ENCODE peak calls at places on chromosomes 1 and 21, in five cellular contexts. R is substantia nigra, H is A673, A is ovary, Y is body of pancreas. B is an unnamed sample.

GRCh38 chr1:109630081-109630880 is 10.6 kb downstream of the AMPD2 start:
- DNase-seq in A (no peak), Y (no peak), H (no peak), R (no peak), B (no peak)

GRCh38 chr1:11335417-11336070 is 62.5 kb downstream of the UBIAD1 start:
- DNase-seq in Y (no peak), H (no peak), A (no peak), R (no peak), B (no peak)

GRCh38 chr1:194071200-194071599 is 884.8 kb upstream of the B3GALT2 start:
- DNase-seq in H (no peak), R (no peak), A (no peak), Y (no peak), B (no peak)

GRCh38 chr1:72178266-72178665 is 104.1 kb downstream of the NEGR1 start:
- DNase-seq in R (no peak), Y (no peak), H (peak), A (no peak), B (no peak)

GRCh38 chr1:161439280-161440232 is 65.7 kb upstream of the FCGR2A start:
- DNase-seq in R (no peak), Y (peak), H (peak), A (no peak), B (no peak)

GRCh38 chr1:24822887-24823286 is 77.6 kb downstream of the CLIC4 start:
- DNase-seq in R (no peak), Y (no peak), A (no peak), H (peak), B (no peak)

GRCh38 chr1:185996211-185996610 is 262.0 kb downstream of the HMCN1 start:
- DNase-seq in Y (peak), H (no peak), A (no peak), R (no peak), B (peak)

GRCh38 chr1:18878538-18879220 is 19.2 kb upstream of the TAS1R2 start:
- DNase-seq in R (no peak), H (no peak), A (no peak), Y (no peak), B (no peak)

GRCh38 chr1:40976952-40977690 is 2.4 kb upstream of the CTPS1 start:
- DNase-seq in A (no peak), R (no peak), H (no peak), Y (no peak), B (no peak)

GRCh38 chr21:39097335-39097861 is 85.9 kb downstream of the PSMG1 start:
- DNase-seq in Y (peak), H (no peak), A (no peak), R (peak), B (peak)

GRCh38 chr1:11952455-11953109 is 18.1 kb downstream of the PLOD1 start:
- DNase-seq in A (no peak), Y (no peak), H (no peak), R (peak), B (no peak)

GRCh38 chr1:40385437-40386310 is 12.1 kb downstream of the SMAP2 start:
- DNase-seq in R (no peak), A (no peak), Y (peak), H (peak), B (no peak)

GRCh38 chr1:102790997-102791396 is 317.3 kb downstream of the COL11A1 start:
- DNase-seq in H (peak), A (no peak), R (no peak), Y (no peak), B (no peak)

DNA sequence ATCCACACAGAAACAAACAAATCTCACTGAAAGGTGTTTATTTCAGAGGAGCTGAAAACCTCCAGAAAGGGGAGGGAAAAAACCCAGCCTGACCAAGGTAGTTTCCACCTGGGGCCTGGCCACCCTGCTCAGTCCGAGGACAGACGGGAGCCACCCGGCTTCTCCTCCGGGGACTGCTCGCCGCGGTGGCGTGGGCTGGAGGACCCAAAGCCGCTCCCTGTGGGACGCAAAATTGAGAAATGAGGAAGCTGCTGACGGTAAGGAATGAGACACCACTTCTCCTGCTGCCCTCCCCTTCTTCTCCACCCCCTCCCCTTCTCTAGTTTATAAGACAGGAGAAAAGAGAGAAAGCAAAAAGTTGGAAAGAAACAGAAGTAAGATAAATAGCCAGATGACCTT is 12.7 kb downstream of the ITGB2 start:
- DNase-seq in R (no peak), Y (peak), A (no peak), H (peak), B (no peak)
- H3K27ac ChIP-seq in R (no peak), Y (no peak), A (no peak), H (peak), B (peak)

GRCh38 chr1:168706376-168706995 is 22.5 kb downstream of the DPT start:
- DNase-seq in H (no peak), Y (no peak), A (no peak), R (no peak), B (no peak)

GRCh38 chr1:168709407-168709891 is 19.6 kb downstream of the DPT start:
- DNase-seq in Y (peak), R (no peak), H (peak), A (no peak), B (no peak)

GRCh38 chr1:168709896-168710305 is 19.1 kb downstream of the DPT start:
- DNase-seq in H (peak), A (no peak), Y (no peak), R (no peak), B (no peak)

GRCh38 chr1:168714012-168714411 is 15.0 kb downstream of the DPT start:
- DNase-seq in A (no peak), R (no peak), H (no peak), Y (no peak), B (no peak)

GRCh38 chr1:168708698-168709406 is 20.2 kb downstream of the DPT start:
- DNase-seq in H (no peak), R (no peak), A (no peak), Y (peak), B (peak)
- H3K27ac ChIP-seq in H (no peak), R (no peak), A (no peak), Y (peak), B (no peak)

GRCh38 chr1:204382714-204383083 is 23.0 kb upstream of the PLEKHA6 start:
- DNase-seq in A (no peak), H (no peak), R (no peak), Y (no peak), B (no peak)

GRCh38 chr1:204380293-204380831 is 20.6 kb upstream of the PLEKHA6 start:
- DNase-seq in Y (no peak), R (no peak), A (no peak), H (no peak), B (no peak)

GRCh38 chr1:204377800-204378608 is 18.3 kb upstream of the PLEKHA6 start:
- DNase-seq in H (peak), Y (peak), A (no peak), R (peak), B (no peak)

GRCh38 chr1:204376919-204377799 is 17.4 kb upstream of the PLEKHA6 start:
- DNase-seq in R (no peak), H (no peak), A (no peak), Y (peak), B (no peak)
- H3K27ac ChIP-seq in R (no peak), H (no peak), A (no peak), Y (peak), B (no peak)

GRCh38 chr1:246629030-246629429 is 62.8 kb downstream of the CNST start:
- DNase-seq in A (no peak), R (no peak), H (no peak), Y (no peak), B (no peak)

GRCh38 chr1:246631426-246631825 is 65.2 kb downstream of the CNST start:
- DNase-seq in A (no peak), H (no peak), R (no peak), Y (no peak), B (no peak)

GRCh38 chr1:246629976-246630375 is 63.7 kb downstream of the CNST start:
- DNase-seq in Y (no peak), A (no peak), H (no peak), R (no peak), B (no peak)

DNA sequence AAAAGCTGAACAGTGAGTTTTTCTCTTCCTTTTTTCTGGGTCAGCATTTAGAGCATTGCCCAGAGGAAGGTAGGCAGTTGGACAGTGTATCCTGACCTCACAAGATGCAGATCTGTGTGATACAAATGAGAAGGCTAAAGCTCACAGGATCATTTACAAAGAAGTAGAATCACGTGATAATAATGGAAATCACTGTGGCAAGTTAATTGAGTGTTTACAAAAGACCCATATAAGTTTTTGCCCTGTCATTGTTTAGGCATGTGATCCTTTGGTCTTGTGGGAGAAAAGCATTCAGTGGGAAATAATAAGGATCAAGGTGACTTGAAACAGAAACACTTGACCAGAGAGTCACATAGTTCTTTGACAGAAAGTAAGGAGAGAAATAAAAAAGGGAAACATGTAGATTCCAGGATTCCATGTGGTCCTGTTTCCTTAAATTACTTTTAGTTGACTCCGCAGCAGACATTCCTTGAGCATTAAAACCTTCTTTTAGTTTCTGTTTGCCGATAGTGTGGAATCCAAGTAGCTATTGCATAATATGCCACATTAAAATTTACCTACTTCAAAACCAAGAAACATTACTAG is 66.4 kb downstream of the CNST start:
- DNase-seq in A (no peak), Y (no peak), H (no peak), R (no peak), B (no peak)
- H3K27ac ChIP-seq in A (no peak), Y (no peak), H (peak), R (no peak), B (peak)

DNA sequence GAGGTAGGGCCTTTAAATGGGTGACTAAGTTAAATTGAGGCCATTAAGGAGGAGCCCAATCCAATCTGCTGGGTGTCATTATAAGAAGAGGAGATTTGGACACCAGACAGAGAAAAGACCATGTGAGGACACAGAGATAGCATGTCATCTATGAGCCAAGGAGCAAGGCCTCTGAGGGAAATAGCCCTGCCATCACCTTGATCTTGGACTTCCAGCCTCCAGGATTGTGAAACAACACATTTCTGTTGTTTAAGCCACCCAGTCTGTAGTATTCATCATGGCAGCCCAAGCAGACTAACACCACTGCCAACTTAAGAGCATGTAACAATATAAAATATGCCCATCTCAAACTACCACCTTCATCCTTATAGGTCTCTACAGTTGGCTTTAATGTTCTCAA is 38.4 kb upstream of the KCNE1 start:
- DNase-seq in H (no peak), Y (no peak), R (no peak), A (no peak), B (no peak)
- H3K27ac ChIP-seq in H (no peak), Y (no peak), R (no peak), A (no peak), B (no peak)